ENCODE peak calls at places on chromosomes 13 and 19, in six cellular contexts. R, S, U, M, B and H are unnamed samples.

GRCh38 chr13:23921451-23921888 is 24.2 kb upstream of the C1QTNF9B start:
- DNase-seq in R (peak; percentile 66), S (no peak), U (no peak), M (no peak), B (peak; percentile 73), H (peak; percentile 75)

GRCh38 chr13:92575782-92576181 is 650.8 kb upstream of the GPC6 start:
- DNase-seq in R (no peak), S (no peak), U (no peak), M (no peak), B (no peak), H (no peak)

GRCh38 chr13:52809310-52809769 is 39.1 kb downstream of the PCDH8 start:
- DNase-seq in R (peak; percentile 39), S (no peak), U (no peak), M (no peak), B (peak; percentile 60), H (peak; percentile 54)

GRCh38 chr13:66367356-66367755 is 862.8 kb downstream of the PCDH9 start:
- DNase-seq in R (peak; percentile 59), S (no peak), U (no peak), M (no peak), B (no peak), H (no peak)

GRCh38 chr19:47186337-47187022 is 44.5 kb downstream of the BBC3 start:
- DNase-seq in R (no peak), S (peak; percentile 95), U (no peak), M (no peak), B (no peak), H (no peak)

GRCh38 chr19:11461453-11461852 is 19.4 kb downstream of the ELAVL3 start:
- DNase-seq in R (no peak), S (no peak), U (no peak), M (no peak), B (no peak), H (no peak)

GRCh38 chr13:51785592-51786424 is 18.2 kb downstream of the DHRS12 start:
- DNase-seq in R (peak; percentile 44), S (no peak), U (peak; percentile 85), M (no peak), B (peak; percentile 59), H (peak; percentile 51)

GRCh38 chr13:39682788-39683187 is 27.3 kb downstream of the COG6 start:
- DNase-seq in R (no peak), S (no peak), U (no peak), M (no peak), B (no peak), H (no peak)

GRCh38 chr13:89737051-89737450 is 1610.4 kb upstream of the MIR17HG start:
- DNase-seq in R (no peak), S (no peak), U (no peak), M (no peak), B (no peak), H (no peak)

GRCh38 chr13:20799726-20800416 is 26.1 kb upstream of the EEF1AKMT1 start:
- DNase-seq in R (peak; percentile 32), S (no peak), U (no peak), M (no peak), B (peak; percentile 62), H (peak; percentile 40)

GRCh38 chr13:59103004-59103768 is 1060.5 kb downstream of the DIAPH3 start:
- DNase-seq in R (peak; percentile 77), S (no peak), U (no peak), M (no peak), B (peak; percentile 56), H (peak; percentile 89)

GRCh38 chr13:74070513-74070912 is 63.7 kb downstream of the KLF12 start:
- DNase-seq in R (no peak), S (no peak), U (no peak), M (no peak), B (no peak), H (no peak)

GRCh38 chr13:78497702-78498319 is 105.5 kb downstream of the POU4F1 start:
- DNase-seq in R (no peak), S (no peak), U (no peak), M (no peak), B (no peak), H (no peak)

GRCh38 chr13:26971990-26972888 is 199.4 kb downstream of the USP12 start:
- DNase-seq in R (peak; percentile 20), S (no peak), U (no peak), M (no peak), B (peak; percentile 27), H (peak; percentile 25)

GRCh38 chr13:64397699-64398098 is 2832.4 kb downstream of the PCDH9 start:
- DNase-seq in R (peak; percentile 2), S (no peak), U (no peak), M (no peak), B (peak; percentile 9), H (peak; percentile 5)

GRCh38 chr19:34639491-34640085 is 37.4 kb downstream of the SCGB2B2 start:
- DNase-seq in R (peak; percentile 72), S (peak; percentile 60), U (no peak), M (no peak), B (peak; percentile 73), H (peak; percentile 83)

GRCh38 chr19:56477429-56478338 is 539 bp upstream of the ZNF667 start:
- DNase-seq in R (peak; percentile 91), S (peak; percentile 84), U (peak; percentile 91), M (peak; percentile 91), B (peak; percentile 89), H (peak; percentile 94)

GRCh38 chr13:20161275-20161950 is 561 bp upstream of the GJA3 start:
- DNase-seq in R (no peak), S (peak; percentile 64), U (no peak), M (no peak), B (no peak), H (no peak)

GRCh38 chr13:73092831-73093230 is 34.0 kb downstream of the KLF5 start:
- DNase-seq in R (no peak), S (no peak), U (no peak), M (no peak), B (no peak), H (no peak)

GRCh38 chr13:103656329-103656728 is 590.1 kb upstream of the SLC10A2 start:
- DNase-seq in R (no peak), S (no peak), U (no peak), M (no peak), B (no peak), H (no peak)

GRCh38 chr19:7904074-7905020 is 670 bp downstream of the MAP2K7 start:
- DNase-seq in R (no peak), S (peak; percentile 91), U (peak; percentile 86), M (no peak), B (no peak), H (no peak)

GRCh38 chr13:28349901-28350654 is 144.8 kb downstream of the FLT1 start:
- DNase-seq in R (no peak), S (no peak), U (no peak), M (no peak), B (no peak), H (no peak)

GRCh38 chr19:11480927-11481776 is at the start of gene ELAVL3:
- DNase-seq in R (no peak), S (no peak), U (no peak), M (no peak), B (no peak), H (no peak)

GRCh38 chr19:47057328-47057727 is 8.9 kb upstream of the TMEM160 start:
- DNase-seq in R (peak; percentile 76), S (no peak), U (no peak), M (no peak), B (no peak), H (peak; percentile 29)

DNA sequence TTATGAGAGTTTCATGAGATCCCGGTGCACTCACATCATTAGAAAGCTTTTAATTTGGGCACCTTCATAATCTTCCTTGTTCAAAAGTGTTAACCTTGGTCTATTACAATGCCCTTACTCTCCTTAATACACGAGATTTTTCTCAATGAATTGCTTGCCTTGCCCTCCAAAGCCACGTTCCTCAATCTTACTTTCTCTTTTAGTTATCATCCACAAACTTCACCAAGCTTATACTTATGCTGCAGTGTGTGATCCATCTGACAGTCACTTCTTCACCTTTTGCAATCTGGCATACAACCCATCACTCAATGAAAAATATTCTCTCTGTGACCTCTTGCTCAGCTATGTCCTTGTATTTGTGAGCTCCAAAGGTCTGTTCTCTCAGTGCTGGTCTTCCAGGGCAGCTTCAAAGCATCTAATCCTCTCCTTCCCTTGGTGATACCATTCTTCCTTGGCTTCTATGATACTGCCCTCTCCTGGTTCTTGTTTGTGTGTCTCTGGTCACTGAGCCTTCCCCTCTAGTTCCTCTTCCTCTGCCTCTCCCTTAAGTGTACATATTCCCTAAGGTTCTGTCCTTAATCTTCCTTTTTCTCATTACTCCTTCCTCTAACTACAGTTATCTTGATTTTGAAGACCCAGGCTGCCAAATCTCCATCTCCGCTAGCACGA is 202.2 kb upstream of the STARD13 start:
- DNase-seq in R (peak; percentile 65), S (no peak), U (no peak), M (peak; percentile 65), B (peak; percentile 80), H (peak; percentile 65)
- H3K4me3 ChIP-seq in R (peak overlapping the region; percentile 8), S (no peak overlapping the region), U (no peak overlapping the region), M (peak overlapping the region; percentile 29), B (peak overlapping the region; percentile 47), H (peak overlapping the region; percentile 18)

DNA sequence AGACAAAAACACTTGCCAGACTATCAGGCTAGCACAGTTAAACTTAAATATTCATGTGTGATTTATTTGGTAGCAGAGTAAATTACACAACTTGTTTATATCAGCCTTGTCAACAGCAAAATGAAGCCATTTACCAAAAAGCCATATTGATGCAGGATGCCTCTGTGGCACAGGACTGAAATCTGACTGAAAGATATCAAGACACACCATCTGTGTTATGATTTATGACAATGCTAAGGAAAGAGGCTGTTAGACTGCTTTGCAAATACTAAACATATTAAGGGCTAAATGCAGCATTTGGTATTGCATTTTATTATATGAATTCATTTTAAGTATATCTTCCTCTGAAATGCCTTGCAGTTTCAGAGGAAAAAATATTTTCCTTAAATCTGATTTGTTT is 44.8 kb upstream of the FNDC3A start:
- DNase-seq in R (no peak), S (no peak), U (no peak), M (no peak), B (no peak), H (no peak)
- TF ChIP-seq CTCF in R (no peak), S (no peak), U (no peak), M (no peak), B (no peak), H (no peak)

DNA sequence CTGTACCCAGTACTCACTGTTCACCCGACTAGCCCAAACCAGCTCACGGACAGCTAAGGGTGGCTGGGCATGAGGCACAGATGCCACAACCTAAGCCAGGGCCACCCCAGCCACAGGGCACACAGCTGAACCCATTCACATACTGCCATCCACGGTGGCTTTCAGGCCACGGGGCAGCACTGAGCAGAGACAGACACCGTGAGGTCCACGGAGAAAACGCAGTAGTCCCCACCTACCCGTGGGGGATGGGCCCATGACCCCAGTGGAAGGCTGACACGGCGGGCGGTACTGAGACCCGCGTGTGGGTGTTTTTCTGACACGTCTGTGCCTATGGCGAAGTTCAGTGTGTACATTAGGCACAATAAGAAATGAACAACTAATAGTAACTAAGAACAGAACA is 25.5 kb downstream of the IZUMO4 start:
- DNase-seq in R (no peak), S (no peak), U (no peak), M (no peak), B (no peak), H (no peak)
- H3K4me3 ChIP-seq in R (no peak overlapping the region), S (no peak overlapping the region), U (no peak overlapping the region), M (no peak overlapping the region), B (no peak overlapping the region), H (no peak overlapping the region)

DNA sequence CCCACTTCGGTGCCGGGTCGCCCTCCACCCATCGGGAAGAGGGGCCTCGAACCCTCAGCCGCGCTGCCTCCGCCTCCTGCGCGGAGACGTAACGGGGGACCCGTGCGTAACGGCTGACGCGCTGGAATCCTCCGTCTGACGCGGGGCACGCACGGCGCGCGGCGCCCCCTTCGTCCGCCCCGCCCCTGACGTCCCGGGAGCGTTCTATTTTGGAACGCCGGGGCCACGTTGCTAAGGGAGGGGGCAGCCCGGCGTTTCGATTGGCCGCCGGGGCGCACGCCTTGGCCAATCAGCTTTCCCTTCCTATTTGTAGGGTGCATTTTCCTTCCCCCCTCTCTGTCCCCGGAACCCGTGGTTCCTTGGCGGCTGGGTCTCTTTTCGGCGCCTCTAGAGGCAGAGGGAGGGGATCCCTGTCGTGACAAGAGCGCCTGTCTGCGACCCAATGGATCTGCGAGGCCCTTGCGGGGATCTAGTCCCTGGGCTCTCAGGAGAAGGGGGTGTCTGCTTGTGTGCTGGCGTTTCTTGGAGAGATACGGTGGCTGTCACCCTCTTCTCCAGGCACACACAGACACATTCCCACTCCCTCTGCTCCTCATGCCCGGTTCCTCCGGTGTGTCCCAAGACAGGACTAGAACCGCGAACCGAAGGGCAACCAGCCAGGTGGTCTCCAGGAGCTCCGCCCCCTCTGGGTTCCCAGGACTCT is 1.5 kb downstream of the FOSB start:
- DNase-seq in R (peak; percentile 92), S (peak; percentile 95), U (peak; percentile 95), M (peak; percentile 95), B (peak; percentile 92), H (peak; percentile 94)
- TF ChIP-seq CTCF in R (no peak), S (no peak), U (no peak), M (no peak), B (no peak), H (no peak)